ENCODE peak calls at places on chromosome 19, in five cellular contexts. H, U, G, V and K are unnamed samples.
A peak's percentile ranks its signal among the peaks of the same experiment; 100 is the strongest.

GRCh38 chr19:15199652-15200574 is 882 bp downstream of the NOTCH3 start:
- DNase-seq in G (no peak), V (no peak), U (no peak), H (peak; percentile 37), K (no peak)

GRCh38 chr19:51660975-51661600 is 14.5 kb upstream of the SIGLEC14 start:
- DNase-seq in V (peak; percentile 45), U (no peak), H (peak; percentile 54), G (peak; percentile 74), K (peak; percentile 29)

GRCh38 chr19:29393915-29394460 is 131.8 kb upstream of the VSTM2B start:
- DNase-seq in V (no peak), U (no peak), H (no peak), G (no peak), K (no peak)

GRCh38 chr19:5292453-5292842 is 48.2 kb downstream of the PTPRS start:
- DNase-seq in V (peak; percentile 75), H (no peak), U (no peak), G (no peak), K (no peak)

GRCh38 chr19:40143612-40144011 is 47.6 kb upstream of the MAP3K10 start:
- DNase-seq in V (peak; percentile 52), H (no peak), U (no peak), G (no peak), K (no peak)

GRCh38 chr19:35247526-35248309 is 1.1 kb upstream of the LSR start:
- DNase-seq in U (peak; percentile 69), V (peak; percentile 60), G (peak; percentile 94), H (no peak), K (peak; percentile 28)

GRCh38 chr19:670609-671075 is 5.5 kb upstream of the FSTL3 start:
- DNase-seq in V (no peak), G (no peak), H (no peak), U (no peak), K (no peak)

GRCh38 chr19:30408734-30409301 is 36.6 kb downstream of the ZNF536 start:
- DNase-seq in H (no peak), G (no peak), V (no peak), U (no peak), K (no peak)

GRCh38 chr19:912181-913079 is 589 bp downstream of the R3HDM4 start:
- DNase-seq in U (no peak), H (no peak), V (no peak), G (no peak), K (no peak)

GRCh38 chr19:2070986-2071673 is 20.1 kb upstream of the MKNK2 start:
- DNase-seq in V (no peak), H (no peak), G (no peak), U (no peak), K (no peak)

GRCh38 chr19:45016388-45017314 is 15.4 kb downstream of the RELB start:
- DNase-seq in G (peak; percentile 76), H (peak; percentile 63), U (no peak), V (peak; percentile 56), K (peak; percentile 68)